ENCODE peak calls at places on chromosome 11, in eight cellular contexts. T is EL; J is activated CD4-positive, alpha-beta T cell treated with anti-CD3 and anti-CD28 coated beads for 48 hours; P is omental fat pad; I is naive thymus-derived CD8-positive, alpha-beta T cell; M is A172; W is hypothalamus; B is fibroblast of pulmonary artery. K is an unnamed sample.

GRCh38 chr11:111918390-111919256 is at the start of gene C11orf52:
- DNase-seq in J (no peak), B (peak), I (no peak), T (peak), P (no peak), W (no peak), M (no peak), K (peak)

GRCh38 chr11:45259607-45260006 is 26.5 kb downstream of the SYT13 start:
- DNase-seq in W (no peak), J (no peak), I (no peak), M (peak), B (no peak), P (no peak), T (peak), K (no peak)

GRCh38 chr11:5367461-5368074 is 16.0 kb upstream of the OR51M1 start:
- DNase-seq in I (no peak), J (no peak), B (peak), T (peak), W (no peak), P (no peak), M (peak), K (no peak)

GRCh38 chr11:59545179-59546020 is 34.1 kb downstream of the OR4D9 start:
- DNase-seq in T (peak), B (peak), P (no peak), M (peak), J (no peak), W (no peak), I (no peak), K (no peak)

GRCh38 chr11:62719302-62719978 is 7.8 kb downstream of the HNRNPUL2 start:
- DNase-seq in W (no peak), I (no peak), T (no peak), B (no peak), J (no peak), P (no peak), M (no peak), K (no peak)

GRCh38 chr11:132336781-132337535 is 966.5 kb downstream of the NTM start:
- DNase-seq in M (no peak), J (no peak), B (no peak), P (no peak), W (no peak), I (no peak), T (no peak), K (no peak)

GRCh38 chr11:45266693-45267451 is 19.3 kb downstream of the SYT13 start:
- DNase-seq in T (no peak), I (no peak), W (no peak), P (no peak), M (no peak), B (no peak), J (peak), K (no peak)

GRCh38 chr11:126727381-126727780 is 273.2 kb downstream of the KIRREL3 start:
- DNase-seq in W (no peak), M (no peak), T (no peak), J (no peak), I (no peak), P (no peak), B (no peak), K (no peak)

GRCh38 chr11:9001736-9002135 is 2.1 kb downstream of the NRIP3 start:
- DNase-seq in M (peak), J (peak), W (no peak), P (no peak), B (peak), T (peak), I (no peak), K (no peak)

GRCh38 chr11:33996498-33997454 is 54.8 kb upstream of the CAPRIN1 start:
- DNase-seq in W (peak), J (peak), I (peak), B (peak), M (peak), P (peak), T (peak), K (peak)

GRCh38 chr11:66835762-66836405 is 7.4 kb upstream of the RCE1 start:
- DNase-seq in P (no peak), T (no peak), B (peak), J (no peak), I (no peak), M (no peak), W (no peak), K (no peak)

GRCh38 chr11:10936999-10937398 is 79.1 kb upstream of the ZBED5 start:
- DNase-seq in B (no peak), T (no peak), P (no peak), W (no peak), I (no peak), M (no peak), J (no peak), K (no peak)

GRCh38 chr11:115718945-115719344 is 214.7 kb upstream of the CADM1 start:
- DNase-seq in J (no peak), W (no peak), B (no peak), M (no peak), T (no peak), I (no peak), P (no peak), K (no peak)

GRCh38 chr11:89205378-89205777 is 27.7 kb downstream of the TYR start:
- DNase-seq in T (no peak), J (no peak), P (no peak), W (no peak), I (no peak), B (peak), M (no peak), K (no peak)

GRCh38 chr11:2518112-2518982 is 73.5 kb downstream of the KCNQ1 start:
- DNase-seq in B (no peak), I (no peak), M (no peak), T (no peak), J (no peak), W (no peak), P (peak), K (no peak)

GRCh38 chr11:108754901-108755625 is 90.2 kb downstream of the DDX10 start:
- DNase-seq in B (peak), T (peak), P (no peak), J (no peak), M (no peak), W (no peak), I (no peak), K (no peak)

GRCh38 chr11:126129681-126130671 is 67.3 kb upstream of the CDON start:
- DNase-seq in W (no peak), B (no peak), P (no peak), T (no peak), J (no peak), M (no peak), I (no peak), K (no peak)

GRCh38 chr11:22670803-22671202 is 4.4 kb downstream of the GAS2 start:
- DNase-seq in M (no peak), P (no peak), J (no peak), B (peak), T (no peak), W (no peak), I (no peak), K (no peak)

GRCh38 chr11:118156531-118157185 is 4.0 kb upstream of the SCN4B start:
- DNase-seq in T (no peak), W (no peak), P (no peak), I (no peak), B (no peak), M (no peak), J (peak), K (no peak)

GRCh38 chr11:131121934-131122333 is 205.7 kb upstream of the SNX19 start:
- DNase-seq in J (no peak), I (no peak), T (no peak), B (no peak), W (no peak), M (no peak), P (no peak), K (no peak)

GRCh38 chr11:14809466-14809865 is 82.6 kb downstream of the CYP2R1 start:
- DNase-seq in P (no peak), B (no peak), W (no peak), M (no peak), T (no peak), J (no peak), I (no peak), K (no peak)

GRCh38 chr11:122851366-122852011 is 13.2 kb downstream of the CRTAM start:
- DNase-seq in B (no peak), M (no peak), P (no peak), I (peak), T (no peak), J (no peak), W (no peak), K (no peak)

GRCh38 chr11:126496576-126497403 is 141.3 kb downstream of the ST3GAL4 start:
- DNase-seq in B (no peak), P (no peak), J (no peak), M (no peak), I (no peak), W (no peak), T (no peak), K (no peak)

GRCh38 chr11:122046846-122047245 is 69.2 kb downstream of the BLID start:
- DNase-seq in I (no peak), M (no peak), W (no peak), T (peak), J (no peak), B (peak), P (no peak), K (no peak)

GRCh38 chr11:121654506-121655480 is 202.0 kb upstream of the SORL1-AS1 start:
- DNase-seq in J (no peak), P (no peak), M (no peak), T (no peak), I (no peak), B (peak), W (no peak), K (no peak)

GRCh38 chr11:75477614-75477935 is 44.6 kb upstream of the KLHL35 start:
- DNase-seq in J (no peak), P (no peak), W (no peak), M (no peak), T (no peak), I (no peak), B (no peak), K (no peak)

GRCh38 chr11:116471608-116472007 is 301.2 kb downstream of the BUD13 start:
- DNase-seq in J (no peak), I (no peak), T (peak), B (peak), W (no peak), P (no peak), M (peak), K (no peak)

GRCh38 chr11:85167038-85167437 is 460.1 kb downstream of the DLG2 start:
- DNase-seq in M (no peak), P (no peak), B (no peak), T (no peak), W (no peak), J (no peak), I (no peak), K (no peak)

GRCh38 chr11:121722431-121723256 is 269.9 kb upstream of the SORL1-AS1 start:
- DNase-seq in J (peak), M (peak), I (no peak), B (peak), T (peak), P (no peak), W (peak), K (peak)

GRCh38 chr11:63020671-63021255 is 5.1 kb upstream of the SLC22A8 start:
- DNase-seq in B (no peak), P (no peak), J (peak), T (peak), M (no peak), W (peak), I (no peak), K (no peak)

GRCh38 chr11:60625262-60625661 is 74.2 kb upstream of the MS4A8 start:
- DNase-seq in T (peak), P (no peak), W (no peak), B (peak), M (peak), J (peak), I (no peak), K (no peak)

GRCh38 chr11:14308114-14308896 is 50.7 kb downstream of the RRAS2 start:
- DNase-seq in P (no peak), M (peak), T (peak), B (peak), J (no peak), W (no peak), I (no peak), K (peak)

GRCh38 chr11:11416502-11416901 is 63.5 kb upstream of the CSNK2A3 start:
- DNase-seq in J (no peak), T (peak), M (peak), I (no peak), P (no peak), W (no peak), B (no peak), K (no peak)

GRCh38 chr11:44243633-44244343 is 66.2 kb downstream of the ALX4 start:
- DNase-seq in I (no peak), M (peak), T (peak), B (peak), P (no peak), W (no peak), J (no peak), K (no peak)

GRCh38 chr11:76210920-76211851 is 4.9 kb upstream of the WNT11 start:
- DNase-seq in T (no peak), J (no peak), W (no peak), M (no peak), I (no peak), P (no peak), B (no peak), K (no peak)

K was measured in NCI-H1105.